ENCODE peak calls at places on chromosomes 1 and 21, in four cellular contexts. T is IMR-90; V is CD8-positive, alpha-beta T cell; O is lower lobe of right lung. H is an unnamed sample. For H3K4me1, the result is how much of the 10 kb centered on the place peaks cover.

GRCh38 chr1:44242761-44243160 is 29.5 kb downstream of the DMAP1 start:
- DNase-seq in V (no peak), T (no peak), O (no peak), H (no peak)

GRCh38 chr21:16517380-16517779 is 787.6 kb downstream of the USP25 start:
- DNase-seq in V (no peak), O (no peak), T (peak), H (no peak)

GRCh38 chr1:40318970-40319621 is 2.0 kb upstream of the COL9A2 start:
- DNase-seq in T (no peak), V (no peak), O (no peak), H (no peak)

GRCh38 chr1:242017580-242018233 is 18.8 kb upstream of the MAP1LC3C start:
- DNase-seq in T (peak), O (peak), V (no peak), H (peak)

GRCh38 chr1:83813571-83813970 is 185.4 kb downstream of the TTLL7 start:
- DNase-seq in O (no peak), V (no peak), T (no peak), H (no peak)

GRCh38 chr1:15283500-15283899 is 36.5 kb downstream of the FHAD1 start:
- DNase-seq in T (peak), O (no peak), V (no peak), H (peak)

GRCh38 chr1:85661767-85662166 is 46.5 kb downstream of the ZNHIT6 start:
- DNase-seq in V (no peak), T (no peak), O (peak), H (no peak)

GRCh38 chr1:191707288-191707687 is 451.0 kb upstream of the RGS18 start:
- DNase-seq in T (peak), O (no peak), V (no peak), H (no peak)

GRCh38 chr1:108082006-108082405 is 117.0 kb upstream of the VAV3 start:
- DNase-seq in T (no peak), O (no peak), V (no peak), H (peak)

GRCh38 chr1:108077991-108078390 is 113.0 kb upstream of the VAV3 start:
- DNase-seq in O (no peak), T (no peak), V (no peak), H (no peak)

GRCh38 chr1:108082741-108083562 is 117.2 kb downstream of the SLC25A24 start:
- DNase-seq in V (no peak), O (no peak), T (no peak), H (no peak)

GRCh38 chr1:108080448-108080847 is 115.5 kb upstream of the VAV3 start:
- DNase-seq in V (no peak), O (no peak), T (no peak), H (no peak)

DNA sequence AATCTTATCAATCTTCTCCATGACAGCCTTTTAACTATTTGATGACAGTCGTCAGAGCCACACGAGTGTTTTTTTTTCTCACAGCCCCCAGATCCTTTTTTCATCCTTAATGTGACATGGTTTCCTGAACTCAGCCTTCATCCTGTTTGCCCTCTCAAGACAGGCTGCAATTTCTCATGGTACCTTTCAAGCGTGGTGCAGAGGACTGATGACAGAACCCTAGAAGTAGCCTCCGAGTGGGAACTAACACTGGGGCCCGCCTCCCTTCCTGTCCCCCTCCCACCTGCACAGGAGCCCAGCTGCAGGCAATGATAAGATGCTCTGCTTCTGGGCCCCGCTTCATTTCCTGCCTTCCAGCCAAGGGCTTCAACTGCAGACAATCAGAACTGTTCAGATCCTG is 114.6 kb upstream of the VAV3 start:
- DNase-seq in T (no peak), O (no peak), V (peak), H (no peak)
- H3K4me1 ChIP-seq in T (under half), O (under half), V (half or more), H (under half)

DNA sequence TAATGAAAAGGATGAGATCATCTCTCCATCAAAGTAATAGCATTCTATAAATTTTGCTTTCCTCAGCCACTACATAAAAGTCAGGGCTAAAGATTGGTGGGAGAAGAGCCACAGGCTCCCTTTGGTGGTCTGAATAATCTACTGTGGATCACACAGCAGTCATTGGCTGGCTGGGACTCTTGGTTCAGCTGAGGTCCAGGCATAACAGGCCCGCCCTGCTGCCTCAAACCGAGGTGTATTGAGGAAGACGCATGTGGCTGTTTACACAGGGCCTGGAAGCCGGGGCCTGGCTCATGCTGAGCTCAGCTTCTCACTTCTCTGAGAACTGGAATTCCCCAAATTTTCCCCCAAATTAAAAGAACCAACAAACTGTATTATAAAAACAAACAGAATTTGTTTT is 139.2 kb downstream of the PTPRC start:
- DNase-seq in T (peak), O (peak), V (no peak), H (peak)
- H3K4me1 ChIP-seq in T (under half), O (under half), V (under half), H (under half)

DNA sequence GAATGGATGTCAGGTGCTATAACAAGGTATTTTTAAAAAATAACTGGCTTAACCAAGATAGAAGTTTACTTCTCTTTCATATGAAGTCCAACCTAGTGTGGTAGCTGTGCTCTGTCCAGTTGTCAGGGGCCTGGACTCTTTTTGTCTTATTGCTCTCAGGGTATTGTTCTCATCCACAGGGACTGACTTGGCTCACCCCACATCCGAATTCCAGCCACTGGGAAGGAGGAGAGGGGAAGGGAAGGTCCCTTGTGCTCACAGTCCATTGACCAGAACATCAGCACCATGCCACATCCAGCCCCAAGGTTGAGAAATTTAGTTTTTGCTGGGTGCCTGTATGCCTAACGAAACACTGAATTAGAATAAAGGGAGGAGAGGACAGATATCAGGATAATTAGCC is 8.7 kb downstream of the EEIG2 start:
- DNase-seq in O (no peak), T (no peak), V (no peak), H (peak)
- H3K4me1 ChIP-seq in O (under half), T (under half), V (under half), H (under half)

GRCh38 chr1:41534181-41535076 is 49.9 kb upstream of the EDN2 start:
- DNase-seq in T (no peak), O (peak), V (no peak), H (no peak)
- H3K4me1 ChIP-seq in T (under half), O (under half), V (under half), H (under half)

GRCh38 chr1:20014153-20014552 is 34.7 kb upstream of the PLA2G2A start:
- DNase-seq in T (no peak), O (no peak), V (no peak), H (no peak)

GRCh38 chr1:20010016-20010415 is 30.6 kb upstream of the PLA2G2A start:
- DNase-seq in T (no peak), V (no peak), O (no peak), H (no peak)

GRCh38 chr1:20009212-20009611 is 29.8 kb upstream of the PLA2G2A start:
- DNase-seq in T (no peak), V (no peak), O (no peak), H (no peak)

GRCh38 chr1:20008391-20008841 is 29.0 kb upstream of the PLA2G2A start:
- DNase-seq in O (no peak), V (no peak), T (no peak), H (peak)
- H3K4me1 ChIP-seq in O (under half), V (under half), T (under half), H (under half)

GRCh38 chr1:218361298-218362065 is 16.3 kb downstream of the TGFB2 start:
- DNase-seq in O (no peak), T (peak), V (no peak), H (no peak)

GRCh38 chr1:218363141-218363540 is 18.0 kb downstream of the TGFB2 start:
- DNase-seq in V (no peak), O (no peak), T (no peak), H (no peak)

GRCh38 chr1:218364028-218364710 is 19.0 kb downstream of the TGFB2 start:
- DNase-seq in O (no peak), T (peak), V (no peak), H (no peak)

GRCh38 chr1:218365600-218365999 is 20.5 kb downstream of the TGFB2 start:
- DNase-seq in T (no peak), O (no peak), V (no peak), H (peak)

DNA sequence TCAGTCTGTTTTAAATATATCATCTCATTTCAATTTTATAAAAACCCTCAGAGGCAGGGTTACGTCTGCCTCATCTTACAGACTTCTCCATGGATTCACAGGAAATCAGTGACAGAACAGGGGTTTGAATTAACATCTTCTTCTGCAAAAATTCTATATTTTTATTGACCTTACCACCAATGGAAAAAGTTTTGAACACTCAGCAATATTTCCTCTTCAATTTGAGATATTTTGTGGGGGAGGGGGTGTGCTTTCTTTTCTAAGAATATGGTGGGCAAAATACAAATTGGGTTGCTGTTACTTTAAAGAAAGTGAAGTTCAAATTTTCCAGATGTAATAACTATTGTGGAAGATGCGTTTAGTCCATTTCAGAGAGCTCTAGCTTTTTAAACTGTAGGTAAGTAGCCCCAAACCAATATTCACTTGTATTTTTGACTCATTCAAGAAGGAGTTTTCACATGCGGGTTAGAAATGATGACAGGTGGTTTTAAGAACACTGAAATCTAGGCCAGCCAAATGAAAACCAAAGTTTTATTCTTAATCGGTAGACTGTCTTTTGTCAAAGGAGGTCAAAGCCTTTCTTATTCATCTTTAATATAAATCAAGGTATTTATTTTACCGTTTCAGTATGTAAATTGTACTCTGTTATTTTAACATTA is 17.4 kb downstream of the TGFB2 start:
- DNase-seq in O (no peak), V (no peak), T (no peak), H (no peak)
- H3K4me1 ChIP-seq in O (under half), V (under half), T (under half), H (under half)

GRCh38 chr1:21292503-21292990 is 2.3 kb upstream of the ECE1 start:
- DNase-seq in O (no peak), V (no peak), T (no peak), H (peak)
- H3K4me1 ChIP-seq in O (half or more), V (half or more), T (under half), H (under half)

GRCh38 chr1:6602669-6603423 is at the start of gene KLHL21:
- DNase-seq in T (peak), O (peak), V (peak), H (peak)
- H3K4me1 ChIP-seq in T (under half), O (half or more), V (under half), H (under half)

GRCh38 chr1:9306006-9306405 is 13.3 kb downstream of the SPSB1 start:
- DNase-seq in T (no peak), V (no peak), O (no peak), H (no peak)

GRCh38 chr1:9305216-9305615 is 12.5 kb downstream of the SPSB1 start:
- DNase-seq in O (no peak), T (no peak), V (no peak), H (peak)

GRCh38 chr1:9308236-9308635 is 15.5 kb downstream of the SPSB1 start:
- DNase-seq in V (no peak), O (no peak), T (no peak), H (no peak)

GRCh38 chr1:9309080-9309479 is 16.4 kb downstream of the SPSB1 start:
- DNase-seq in V (no peak), O (no peak), T (no peak), H (no peak)

DNA sequence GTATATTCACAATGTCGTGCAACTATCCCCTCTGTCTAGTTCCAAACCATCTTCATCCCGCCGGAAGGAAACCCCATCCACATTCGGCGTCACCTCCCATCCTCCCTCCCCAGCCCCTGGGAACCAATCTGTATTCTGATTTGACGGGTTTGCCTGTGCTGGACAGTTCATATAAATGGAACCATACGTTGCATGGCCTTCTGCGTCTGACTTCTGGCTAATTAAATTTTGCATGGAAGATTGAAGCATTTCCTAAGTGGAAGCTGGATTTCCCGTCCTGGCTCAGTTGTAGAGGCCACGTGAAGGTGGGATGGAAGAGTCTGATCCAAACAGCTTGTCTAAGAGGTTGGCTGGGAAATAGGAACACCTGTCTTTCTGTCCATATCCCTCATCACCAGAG is 14.6 kb downstream of the SPSB1 start:
- DNase-seq in O (no peak), V (no peak), T (no peak), H (peak)
- H3K4me1 ChIP-seq in O (under half), V (under half), T (under half), H (under half)